ENCODE peak calls at places on chromosomes 11 and 22, in seven cellular contexts. W is K562, Y is HCT116, X is HepG2, J is H1, K is GM12878, A is SK-N-SH. B is an unnamed sample.

GRCh38 chr11:16612801-16613400 is 125.5 kb upstream of the C11orf58 start:
- DNase-seq in W (no peak), Y (no peak), X (no peak), J (no peak), K (no peak), A (peak; percentile 60), B (peak; percentile 16)

GRCh38 chr11:91952056-91952455 is 272.6 kb upstream of the FAT3 start:
- DNase-seq in W (no peak), Y (no peak), X (no peak), J (no peak), K (no peak), A (no peak), B (no peak)

GRCh38 chr11:134882141-134882540 is 470.1 kb upstream of the B3GAT1 start:
- DNase-seq in W (no peak), Y (no peak), X (no peak), J (no peak), K (no peak), A (no peak), B (no peak)

GRCh38 chr11:122268601-122269130 is 152.7 kb upstream of the BLID start:
- DNase-seq in W (no peak), Y (no peak), X (no peak), J (no peak), K (no peak), A (no peak), B (no peak)

GRCh38 chr22:37242395-37242918 is 1.6 kb downstream of the RAC2 start:
- DNase-seq in W (peak; percentile 96), Y (no peak), X (no peak), J (no peak), K (peak; percentile 92), A (peak; percentile 60), B (no peak)

GRCh38 chr11:130785376-130786110 is 130.7 kb downstream of the SNX19 start:
- DNase-seq in W (peak; percentile 2), Y (no peak), X (no peak), J (no peak), K (no peak), A (no peak), B (peak; percentile 72)

GRCh38 chr22:46914916-46915894 is 152.8 kb downstream of the TBC1D22A start:
- DNase-seq in W (no peak), Y (no peak), X (no peak), J (no peak), K (no peak), A (no peak), B (no peak)

GRCh38 chr11:15935370-15935769 is 421.0 kb downstream of the SOX6 start:
- DNase-seq in W (no peak), Y (no peak), X (no peak), J (no peak), K (no peak), A (no peak), B (no peak)

GRCh38 chr22:38741576-38741975 is 14.2 kb downstream of the SUN2 start:
- DNase-seq in W (no peak), Y (no peak), X (no peak), J (no peak), K (no peak), A (no peak), B (no peak)

GRCh38 chr11:72333657-72334056 is 89.7 kb upstream of the PHOX2A start:
- DNase-seq in W (peak; percentile 71), Y (no peak), X (no peak), J (peak; percentile 59), K (no peak), A (peak; percentile 61), B (no peak)

GRCh38 chr11:19905280-19905853 is 192.7 kb downstream of the NAV2 start:
- DNase-seq in W (peak; percentile 31), Y (peak; percentile 23), X (peak; percentile 51), J (no peak), K (no peak), A (peak; percentile 58), B (peak; percentile 51)

GRCh38 chr22:42277988-42278776 is 7.7 kb upstream of the TCF20 start:
- DNase-seq in W (no peak), Y (no peak), X (no peak), J (no peak), K (no peak), A (peak; percentile 58), B (peak; percentile 48)

GRCh38 chr11:12474871-12475270 is 97.5 kb downstream of the PARVA start:
- DNase-seq in W (peak; percentile 8), Y (no peak), X (no peak), J (no peak), K (no peak), A (no peak), B (no peak)

GRCh38 chr11:88332851-88333250 is 4.7 kb downstream of the CTSC start:
- DNase-seq in W (no peak), Y (no peak), X (no peak), J (no peak), K (no peak), A (no peak), B (no peak)

GRCh38 chr11:61684870-61685610 is 4.8 kb downstream of the DAGLA start:
- DNase-seq in W (no peak), Y (no peak), X (no peak), J (no peak), K (no peak), A (no peak), B (no peak)
- TF ChIP-seq JUND in W (no peak), Y (no peak), X (no peak), J (no peak), K (no peak), A (no peak), B (no peak)

GRCh38 chr11:64712430-64713030 is 10.5 kb downstream of the NRXN2 start:
- DNase-seq in W (peak; percentile 47), Y (no peak), X (no peak), J (no peak), K (no peak), A (peak; percentile 61), B (no peak)

GRCh38 chr11:64711944-64712306 is 11.1 kb downstream of the NRXN2 start:
- DNase-seq in W (no peak), Y (no peak), X (no peak), J (no peak), K (no peak), A (no peak), B (no peak)

GRCh38 chr11:64713031-64713780 is 9.8 kb downstream of the NRXN2 start:
- DNase-seq in W (no peak), Y (no peak), X (no peak), J (no peak), K (no peak), A (no peak), B (peak; percentile 93)

GRCh38 chr11:64714664-64715063 is 8.3 kb downstream of the NRXN2 start:
- DNase-seq in W (no peak), Y (no peak), X (no peak), J (no peak), K (no peak), A (no peak), B (no peak)

GRCh38 chr11:64713781-64714363 is 9.1 kb downstream of the NRXN2 start:
- DNase-seq in W (no peak), Y (no peak), X (no peak), J (no peak), K (no peak), A (no peak), B (no peak)
- TF ChIP-seq JUND in W (no peak), Y (no peak), X (no peak), J (no peak), K (no peak), A (no peak), B (no peak)

GRCh38 chr11:115581871-115582639 is 77.8 kb upstream of the CADM1 start:
- DNase-seq in W (peak; percentile 1), Y (no peak), X (no peak), J (peak; percentile 23), K (no peak), A (peak; percentile 58), B (no peak)
- TF ChIP-seq JUND in W (no peak), Y (no peak), X (no peak), J (no peak), K (no peak), A (no peak), B (no peak)

GRCh38 chr11:96237759-96238158 is 105.2 kb downstream of the MAML2 start:
- DNase-seq in W (no peak), Y (no peak), X (peak; percentile 73), J (no peak), K (no peak), A (no peak), B (peak; percentile 64)

GRCh38 chr11:96230686-96231085 is 112.3 kb downstream of the MAML2 start:
- DNase-seq in W (no peak), Y (no peak), X (no peak), J (no peak), K (no peak), A (no peak), B (no peak)

GRCh38 chr11:96238563-96239166 is 104.3 kb downstream of the MAML2 start:
- DNase-seq in W (no peak), Y (no peak), X (no peak), J (no peak), K (no peak), A (no peak), B (no peak)

GRCh38 chr11:96234866-96235441 is 108.0 kb downstream of the MAML2 start:
- DNase-seq in W (no peak), Y (no peak), X (no peak), J (no peak), K (no peak), A (no peak), B (no peak)

GRCh38 chr11:96235725-96236124 is 107.3 kb downstream of the MAML2 start:
- DNase-seq in W (no peak), Y (no peak), X (no peak), J (no peak), K (no peak), A (no peak), B (no peak)
- TF ChIP-seq JUND in W (no peak), Y (no peak), X (no peak), J (no peak), K (no peak), A (no peak), B (no peak)

GRCh38 chr11:43957571-43957970 is 15.1 kb downstream of the C11orf96 start:
- DNase-seq in W (no peak), Y (no peak), X (no peak), J (no peak), K (no peak), A (no peak), B (no peak)

GRCh38 chr11:43959321-43959995 is 17.0 kb downstream of the C11orf96 start:
- DNase-seq in W (no peak), Y (no peak), X (no peak), J (no peak), K (no peak), A (no peak), B (no peak)

GRCh38 chr11:43963221-43963620 is 20.8 kb downstream of the C11orf96 start:
- DNase-seq in W (no peak), Y (no peak), X (no peak), J (no peak), K (no peak), A (no peak), B (no peak)

DNA sequence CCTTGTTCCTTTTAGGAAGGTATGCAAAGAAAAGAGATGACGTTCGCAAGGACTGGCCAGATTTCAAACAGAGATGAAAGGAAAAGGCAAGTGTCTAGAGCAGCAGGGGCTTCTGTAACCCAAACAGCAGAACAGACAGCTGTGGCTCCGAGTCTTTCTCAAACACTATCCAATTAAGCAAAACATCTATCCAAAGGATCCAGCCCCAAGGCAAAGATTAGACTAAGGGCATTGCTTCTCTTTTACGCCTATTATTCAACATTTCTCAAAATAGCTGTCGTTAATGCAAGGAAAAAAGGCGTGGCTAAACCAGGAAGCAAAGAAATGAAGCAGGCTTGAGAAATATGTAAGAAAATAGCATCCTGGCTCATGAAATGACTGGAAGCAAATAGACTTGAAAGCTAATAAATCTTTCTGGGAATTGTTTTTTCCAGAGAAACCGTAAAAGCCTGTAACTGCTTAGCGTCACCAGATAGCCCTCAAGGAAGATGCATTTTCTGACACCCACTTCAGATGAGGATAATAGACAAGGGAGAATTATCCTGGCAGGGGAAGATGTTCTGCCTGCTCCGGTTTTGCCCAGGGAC is 20.0 kb downstream of the C11orf96 start:
- DNase-seq in W (no peak), Y (no peak), X (no peak), J (no peak), K (no peak), A (peak; percentile 60), B (no peak)
- TF ChIP-seq JUND in W (no peak), Y (no peak), X (no peak), J (no peak), K (no peak), A (no peak), B (no peak)